ENCODE peak calls at places on chromosome 15, in nine cellular contexts. One of them, this sample, is unnamed.

GRCh38 chr15:70974004-70974832 is 81.6 kb downstream of the LRRC49 start:
- DNase-seq in cardiac muscle cell: peak
- DNase-seq in astrocyte of the spinal cord: peak
- DNase-seq in GM12865: peak
- DNase-seq in GM23338: peak
- DNase-seq in choroid plexus epithelial cell: peak
- DNase-seq in WERI-Rb-1: no peak
- DNase-seq in heart right ventricle: no peak
- DNase-seq in left lung: no peak
- DNase-seq in this sample: no peak

GRCh38 chr15:60932051-60932915 is 296.8 kb downstream of the RORA start:
- DNase-seq in astrocyte of the spinal cord: peak
- DNase-seq in GM12865: peak
- DNase-seq in heart right ventricle: no peak
- DNase-seq in left lung: no peak
- DNase-seq in GM23338: peak
- DNase-seq in WERI-Rb-1: no peak
- DNase-seq in cardiac muscle cell: no peak
- DNase-seq in choroid plexus epithelial cell: peak
- DNase-seq in this sample: no peak

GRCh38 chr15:89088605-89089315 is 504 bp downstream of the ABHD2 start:
- DNase-seq in left lung: peak
- DNase-seq in heart right ventricle: peak
- DNase-seq in GM23338: peak
- DNase-seq in cardiac muscle cell: peak
- DNase-seq in choroid plexus epithelial cell: peak
- DNase-seq in WERI-Rb-1: no peak
- DNase-seq in GM12865: peak
- DNase-seq in astrocyte of the spinal cord: no peak
- DNase-seq in this sample: no peak

GRCh38 chr15:63156708-63157065 is 590 bp downstream of the RPS27L start:
- DNase-seq in heart right ventricle: peak
- DNase-seq in GM12865: peak
- DNase-seq in choroid plexus epithelial cell: peak
- DNase-seq in cardiac muscle cell: peak
- DNase-seq in GM23338: peak
- DNase-seq in astrocyte of the spinal cord: peak
- DNase-seq in left lung: no peak
- DNase-seq in WERI-Rb-1: peak
- DNase-seq in this sample: no peak

GRCh38 chr15:42184313-42184712 is 23.8 kb downstream of the VPS39 start:
- DNase-seq in heart right ventricle: no peak
- DNase-seq in left lung: no peak
- DNase-seq in choroid plexus epithelial cell: no peak
- DNase-seq in astrocyte of the spinal cord: peak
- DNase-seq in GM12865: no peak
- DNase-seq in cardiac muscle cell: no peak
- DNase-seq in WERI-Rb-1: no peak
- DNase-seq in GM23338: no peak
- DNase-seq in this sample: no peak

GRCh38 chr15:44207643-44208042 is 12.6 kb upstream of the FRMD5 start:
- DNase-seq in left lung: no peak
- DNase-seq in GM12865: no peak
- DNase-seq in WERI-Rb-1: no peak
- DNase-seq in astrocyte of the spinal cord: peak
- DNase-seq in GM23338: no peak
- DNase-seq in cardiac muscle cell: no peak
- DNase-seq in heart right ventricle: no peak
- DNase-seq in choroid plexus epithelial cell: peak
- DNase-seq in this sample: no peak

GRCh38 chr15:68668926-68669600 is 90.3 kb downstream of the CORO2B start:
- DNase-seq in astrocyte of the spinal cord: no peak
- DNase-seq in left lung: no peak
- DNase-seq in heart right ventricle: no peak
- DNase-seq in cardiac muscle cell: no peak
- DNase-seq in GM23338: no peak
- DNase-seq in GM12865: no peak
- DNase-seq in WERI-Rb-1: no peak
- DNase-seq in choroid plexus epithelial cell: no peak
- DNase-seq in this sample: no peak

GRCh38 chr15:35431281-35431680 is 114.7 kb downstream of the DPH6 start:
- DNase-seq in left lung: no peak
- DNase-seq in choroid plexus epithelial cell: no peak
- DNase-seq in astrocyte of the spinal cord: no peak
- DNase-seq in WERI-Rb-1: no peak
- DNase-seq in cardiac muscle cell: no peak
- DNase-seq in GM12865: no peak
- DNase-seq in heart right ventricle: no peak
- DNase-seq in GM23338: no peak
- DNase-seq in this sample: no peak

GRCh38 chr15:88470625-88471372 is 3.3 kb downstream of the MRPS11 start:
- DNase-seq in astrocyte of the spinal cord: no peak
- DNase-seq in GM23338: peak
- DNase-seq in choroid plexus epithelial cell: no peak
- DNase-seq in WERI-Rb-1: no peak
- DNase-seq in cardiac muscle cell: no peak
- DNase-seq in GM12865: no peak
- DNase-seq in heart right ventricle: no peak
- DNase-seq in left lung: no peak
- DNase-seq in this sample: no peak

GRCh38 chr15:84570164-84570692 is 30.6 kb upstream of the ZSCAN2 start:
- DNase-seq in cardiac muscle cell: peak
- DNase-seq in heart right ventricle: peak
- DNase-seq in WERI-Rb-1: peak
- DNase-seq in GM23338: peak
- DNase-seq in choroid plexus epithelial cell: peak
- DNase-seq in astrocyte of the spinal cord: peak
- DNase-seq in left lung: peak
- DNase-seq in GM12865: peak
- DNase-seq in this sample: peak

GRCh38 chr15:82098674-82099073 is 52.9 kb upstream of the MEX3B start:
- DNase-seq in cardiac muscle cell: no peak
- DNase-seq in left lung: no peak
- DNase-seq in GM23338: no peak
- DNase-seq in astrocyte of the spinal cord: no peak
- DNase-seq in choroid plexus epithelial cell: no peak
- DNase-seq in WERI-Rb-1: no peak
- DNase-seq in GM12865: no peak
- DNase-seq in heart right ventricle: no peak
- DNase-seq in this sample: no peak

GRCh38 chr15:65132841-65133549 is 613 bp downstream of the PDCD7 start:
- DNase-seq in GM12865: peak
- DNase-seq in GM23338: peak
- DNase-seq in heart right ventricle: peak
- DNase-seq in astrocyte of the spinal cord: peak
- DNase-seq in left lung: peak
- DNase-seq in choroid plexus epithelial cell: peak
- DNase-seq in WERI-Rb-1: peak
- DNase-seq in cardiac muscle cell: peak
- DNase-seq in this sample: no peak

GRCh38 chr15:31372635-31373091 is 46.0 kb downstream of the KLF13 start:
- DNase-seq in astrocyte of the spinal cord: peak
- DNase-seq in left lung: no peak
- DNase-seq in GM12865: no peak
- DNase-seq in choroid plexus epithelial cell: peak
- DNase-seq in cardiac muscle cell: peak
- DNase-seq in WERI-Rb-1: no peak
- DNase-seq in heart right ventricle: peak
- DNase-seq in GM23338: peak
- DNase-seq in this sample: no peak

GRCh38 chr15:82602195-82602594 is 45.0 kb downstream of the CPEB1 start:
- DNase-seq in left lung: no peak
- DNase-seq in GM12865: no peak
- DNase-seq in choroid plexus epithelial cell: no peak
- DNase-seq in GM23338: no peak
- DNase-seq in astrocyte of the spinal cord: no peak
- DNase-seq in cardiac muscle cell: no peak
- DNase-seq in heart right ventricle: no peak
- DNase-seq in WERI-Rb-1: no peak
- DNase-seq in this sample: no peak

GRCh38 chr15:66905185-66905584 is 160.2 kb upstream of the SMAD3 start:
- DNase-seq in GM12865: no peak
- DNase-seq in WERI-Rb-1: no peak
- DNase-seq in heart right ventricle: no peak
- DNase-seq in cardiac muscle cell: no peak
- DNase-seq in left lung: no peak
- DNase-seq in GM23338: no peak
- DNase-seq in astrocyte of the spinal cord: no peak
- DNase-seq in choroid plexus epithelial cell: no peak
- DNase-seq in this sample: no peak

GRCh38 chr15:63560741-63561448 is 36.3 kb upstream of the FBXL22 start:
- DNase-seq in WERI-Rb-1: no peak
- DNase-seq in GM12865: peak
- DNase-seq in cardiac muscle cell: no peak
- DNase-seq in left lung: no peak
- DNase-seq in GM23338: peak
- DNase-seq in heart right ventricle: no peak
- DNase-seq in astrocyte of the spinal cord: no peak
- DNase-seq in choroid plexus epithelial cell: peak
- DNase-seq in this sample: no peak

GRCh38 chr15:76987896-76988860 is 6.7 kb upstream of the PSTPIP1 start:
- DNase-seq in choroid plexus epithelial cell: no peak
- DNase-seq in left lung: peak
- DNase-seq in GM12865: peak
- DNase-seq in heart right ventricle: peak
- DNase-seq in GM23338: no peak
- DNase-seq in cardiac muscle cell: no peak
- DNase-seq in WERI-Rb-1: no peak
- DNase-seq in astrocyte of the spinal cord: no peak
- DNase-seq in this sample: no peak

GRCh38 chr15:26391556-26392229 is 381.2 kb downstream of the GABRB3 start:
- DNase-seq in WERI-Rb-1: no peak
- DNase-seq in heart right ventricle: no peak
- DNase-seq in cardiac muscle cell: no peak
- DNase-seq in left lung: no peak
- DNase-seq in astrocyte of the spinal cord: no peak
- DNase-seq in choroid plexus epithelial cell: no peak
- DNase-seq in GM12865: no peak
- DNase-seq in GM23338: no peak
- DNase-seq in this sample: no peak

GRCh38 chr15:51133140-51133630 is 38.5 kb upstream of the TNFAIP8L3 start:
- DNase-seq in GM23338: no peak
- DNase-seq in WERI-Rb-1: no peak
- DNase-seq in cardiac muscle cell: no peak
- DNase-seq in GM12865: no peak
- DNase-seq in astrocyte of the spinal cord: no peak
- DNase-seq in heart right ventricle: no peak
- DNase-seq in choroid plexus epithelial cell: no peak
- DNase-seq in left lung: no peak
- DNase-seq in this sample: no peak
- TF ChIP-seq CTCF in GM23338: no peak
- TF ChIP-seq CTCF in WERI-Rb-1: no peak
- TF ChIP-seq CTCF in cardiac muscle cell: no peak
- TF ChIP-seq CTCF in GM12865: no peak
- TF ChIP-seq CTCF in astrocyte of the spinal cord: no peak
- TF ChIP-seq CTCF in heart right ventricle: no peak
- TF ChIP-seq CTCF in choroid plexus epithelial cell: no peak
- TF ChIP-seq CTCF in left lung: no peak
- TF ChIP-seq CTCF in this sample: no peak

GRCh38 chr15:56820333-56820732 is 87.0 kb upstream of the ZNF280D start:
- DNase-seq in astrocyte of the spinal cord: no peak
- DNase-seq in left lung: no peak
- DNase-seq in choroid plexus epithelial cell: no peak
- DNase-seq in WERI-Rb-1: no peak
- DNase-seq in GM23338: no peak
- DNase-seq in GM12865: no peak
- DNase-seq in heart right ventricle: no peak
- DNase-seq in cardiac muscle cell: no peak
- DNase-seq in this sample: no peak
- TF ChIP-seq CTCF in astrocyte of the spinal cord: no peak
- TF ChIP-seq CTCF in left lung: no peak
- TF ChIP-seq CTCF in choroid plexus epithelial cell: no peak
- TF ChIP-seq CTCF in WERI-Rb-1: no peak
- TF ChIP-seq CTCF in GM23338: no peak
- TF ChIP-seq CTCF in GM12865: no peak
- TF ChIP-seq CTCF in heart right ventricle: no peak
- TF ChIP-seq CTCF in cardiac muscle cell: no peak
- TF ChIP-seq CTCF in this sample: no peak

DNA sequence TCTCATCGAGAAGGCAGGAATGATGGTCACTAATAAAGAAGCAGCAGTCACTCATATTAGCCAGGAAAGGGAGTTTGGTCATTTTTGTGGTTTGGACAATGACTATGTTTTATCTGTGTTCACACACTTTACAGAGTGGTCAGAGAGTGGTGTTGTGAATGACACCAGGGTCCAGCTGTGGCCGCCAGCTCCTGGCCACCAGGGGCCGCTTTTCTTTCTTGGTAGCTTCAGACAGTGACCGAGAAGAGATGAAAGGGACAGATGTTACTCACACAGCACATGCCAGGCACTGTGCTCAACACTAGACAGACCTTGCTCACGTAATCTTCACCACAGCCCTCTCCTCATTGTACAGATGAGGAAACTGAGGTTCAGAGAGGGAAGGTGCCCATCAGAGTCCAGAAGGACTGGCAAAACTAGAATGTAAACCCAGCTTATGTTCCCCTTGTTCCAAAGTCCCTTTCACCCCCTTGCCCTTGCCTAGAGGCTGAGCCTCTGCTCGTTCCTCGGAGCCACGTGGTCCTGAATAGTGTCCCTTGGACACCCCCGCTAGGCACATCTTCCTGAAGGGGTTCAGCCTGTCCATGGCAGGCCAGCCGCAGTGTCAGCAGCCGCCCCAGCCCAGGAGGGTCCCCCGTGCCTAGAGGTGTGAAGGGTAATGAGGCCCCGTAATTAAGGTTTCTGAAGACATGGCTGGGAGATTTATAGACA is 55.6 kb downstream of the CYP11A1 start:
- DNase-seq in WERI-Rb-1: peak
- DNase-seq in left lung: no peak
- DNase-seq in choroid plexus epithelial cell: peak
- DNase-seq in GM23338: peak
- DNase-seq in heart right ventricle: no peak
- DNase-seq in GM12865: peak
- DNase-seq in cardiac muscle cell: peak
- DNase-seq in astrocyte of the spinal cord: no peak
- DNase-seq in this sample: no peak
- TF ChIP-seq CTCF in WERI-Rb-1: peak
- TF ChIP-seq CTCF in left lung: peak
- TF ChIP-seq CTCF in choroid plexus epithelial cell: peak
- TF ChIP-seq CTCF in GM23338: peak
- TF ChIP-seq CTCF in heart right ventricle: peak
- TF ChIP-seq CTCF in GM12865: peak
- TF ChIP-seq CTCF in cardiac muscle cell: peak
- TF ChIP-seq CTCF in astrocyte of the spinal cord: peak
- TF ChIP-seq CTCF in this sample: no peak

DNA sequence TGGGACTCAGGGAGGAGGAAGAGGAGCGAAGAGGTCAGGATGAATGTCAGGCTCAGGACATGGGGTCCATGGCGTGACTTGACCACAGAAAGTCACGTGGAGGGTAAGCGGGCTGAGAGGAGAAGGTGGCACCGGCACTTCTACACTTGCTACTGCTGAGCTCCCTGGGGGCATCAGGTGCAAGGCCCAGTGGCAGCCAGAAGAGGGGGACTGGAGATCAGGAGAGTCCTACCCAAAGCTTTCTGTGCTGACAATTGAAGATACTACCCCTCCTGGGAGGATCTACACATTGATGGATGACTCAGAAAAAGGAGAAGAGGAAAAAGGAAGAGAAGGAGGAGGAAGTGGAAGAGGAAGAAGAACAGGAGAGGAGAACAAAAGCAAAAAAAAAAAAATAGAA is 41.3 kb downstream of the MYO5C start:
- DNase-seq in choroid plexus epithelial cell: no peak
- DNase-seq in WERI-Rb-1: peak
- DNase-seq in cardiac muscle cell: no peak
- DNase-seq in left lung: no peak
- DNase-seq in astrocyte of the spinal cord: no peak
- DNase-seq in GM23338: peak
- DNase-seq in heart right ventricle: no peak
- DNase-seq in GM12865: peak
- DNase-seq in this sample: no peak
- TF ChIP-seq CTCF in choroid plexus epithelial cell: peak
- TF ChIP-seq CTCF in WERI-Rb-1: peak
- TF ChIP-seq CTCF in cardiac muscle cell: no peak
- TF ChIP-seq CTCF in left lung: no peak
- TF ChIP-seq CTCF in astrocyte of the spinal cord: no peak
- TF ChIP-seq CTCF in GM23338: peak
- TF ChIP-seq CTCF in heart right ventricle: no peak
- TF ChIP-seq CTCF in GM12865: peak
- TF ChIP-seq CTCF in this sample: no peak

This sample was measured in omental fat pad.